ENCODE peak calls at places on chromosome 13, in eight cellular contexts. U is naive B cell, E is heart left ventricle, K is ascending aorta, F is right atrium auricular region, Y is HS-5, T is COR-L47, H is GM04504. I is an unnamed sample.

GRCh38 chr13:71852082-71852481 is 14.9 kb downstream of the DACH1 start:
- DNase-seq in K (no peak), U (no peak), E (no peak), H (no peak), Y (no peak), T (no peak), F (no peak), I (no peak)

GRCh38 chr13:100513987-100514670 is 74.5 kb downstream of the GGACT start:
- DNase-seq in T (peak), E (no peak), K (no peak), Y (no peak), F (no peak), H (peak), U (no peak), I (no peak)

GRCh38 chr13:69108486-69108885 is 999.1 kb upstream of the ATXN8OS start:
- DNase-seq in K (no peak), F (no peak), Y (no peak), T (no peak), U (no peak), H (no peak), E (no peak), I (no peak)

GRCh38 chr13:36848228-36848982 is 29.4 kb downstream of the RFXAP start:
- DNase-seq in E (no peak), H (no peak), U (no peak), F (no peak), Y (no peak), K (no peak), T (no peak), I (no peak)

GRCh38 chr13:77143325-77143907 is 116.5 kb upstream of the FBXL3 start:
- DNase-seq in Y (no peak), H (no peak), F (no peak), K (no peak), T (no peak), E (no peak), U (no peak), I (no peak)

GRCh38 chr13:110463876-110464510 is 97.5 kb downstream of the RAB20 start:
- DNase-seq in F (no peak), E (no peak), H (no peak), K (no peak), Y (no peak), T (no peak), U (peak), I (no peak)

GRCh38 chr13:53240316-53240715 is 211.7 kb downstream of the OLFM4 start:
- DNase-seq in Y (no peak), T (no peak), E (no peak), K (no peak), U (no peak), H (no peak), F (no peak), I (no peak)

GRCh38 chr13:20190481-20191310 is 2.0 kb downstream of the GJB2 start:
- DNase-seq in K (no peak), F (no peak), H (peak), Y (no peak), E (no peak), T (no peak), U (no peak), I (peak)

GRCh38 chr13:23753523-23753922 is 135.7 kb downstream of the MIPEP start:
- DNase-seq in H (no peak), K (no peak), T (no peak), Y (no peak), F (no peak), U (no peak), E (no peak), I (no peak)

GRCh38 chr13:113981201-113981605 is 7.3 kb upstream of the C13orf46 start:
- DNase-seq in H (no peak), U (no peak), T (peak), E (no peak), F (no peak), K (no peak), Y (no peak), I (no peak)

GRCh38 chr13:60112771-60113170 is 51.0 kb downstream of the DIAPH3 start:
- DNase-seq in U (no peak), E (no peak), T (no peak), H (no peak), F (no peak), K (no peak), Y (peak), I (peak)

GRCh38 chr13:76939215-76939614 is 9.1 kb upstream of the ACOD1 start:
- DNase-seq in T (no peak), F (no peak), U (no peak), Y (no peak), H (peak), K (no peak), E (no peak), I (no peak)

GRCh38 chr13:18962168-18962734 is 219.4 kb downstream of the TUBA3C start:
- DNase-seq in U (no peak), H (no peak), E (no peak), F (no peak), Y (no peak), T (no peak), K (no peak), I (no peak)

GRCh38 chr13:94435604-94436226 is 43.8 kb downstream of the DCT start:
- DNase-seq in U (peak), H (peak), K (no peak), F (no peak), Y (no peak), E (no peak), T (peak), I (peak)

GRCh38 chr13:113364371-113364932 is 522 bp upstream of the GRTP1 start:
- DNase-seq in T (no peak), Y (no peak), F (peak), H (no peak), E (no peak), K (peak), U (no peak), I (no peak)

GRCh38 chr13:112999414-113000177 is 30.6 kb downstream of the MCF2L start:
- DNase-seq in H (no peak), K (no peak), F (no peak), U (no peak), E (no peak), Y (no peak), T (no peak), I (no peak)

GRCh38 chr13:98274921-98275487 is 97.9 kb upstream of the RNF113B start:
- DNase-seq in F (no peak), E (no peak), H (no peak), U (no peak), T (no peak), K (no peak), Y (no peak), I (no peak)

GRCh38 chr13:99796175-99796819 is 175.3 kb downstream of the ZIC5 start:
- DNase-seq in U (no peak), F (no peak), E (no peak), K (no peak), Y (no peak), H (no peak), T (no peak), I (no peak)

GRCh38 chr13:29654807-29655547 is 59.5 kb upstream of the SLC7A1 start:
- DNase-seq in Y (peak), H (peak), U (no peak), F (no peak), K (no peak), T (no peak), E (no peak), I (peak)

GRCh38 chr13:26721251-26721939 is 39.2 kb downstream of the GPR12 start:
- DNase-seq in T (no peak), E (no peak), H (no peak), U (no peak), K (peak), Y (no peak), F (peak), I (no peak)

GRCh38 chr13:49641810-49642291 is 13.5 kb downstream of the ARL11 start:
- DNase-seq in E (peak), H (peak), F (peak), K (peak), T (no peak), U (no peak), Y (peak), I (peak)

GRCh38 chr13:31485183-31485582 is 254.1 kb upstream of the RXFP2 start:
- DNase-seq in E (no peak), F (no peak), K (no peak), Y (peak), U (no peak), H (no peak), T (no peak), I (no peak)